ENCODE peak calls at places on chromosomes 13 and 19, in four cellular contexts. B is HepG2, C is GM12878, J is SK-N-SH. U is an unnamed sample.

GRCh38 chr19:19746286-19747213 is 13.6 kb upstream of the ZNF14 start:
- DNase-seq in B (no peak), C (no peak), J (peak), U (no peak)

GRCh38 chr13:27954406-27954851 is 14.7 kb downstream of the CDX2 start:
- DNase-seq in B (no peak), C (no peak), J (peak), U (peak)

GRCh38 chr19:33546656-33547055 is 25.1 kb upstream of the PEPD start:
- DNase-seq in B (no peak), C (no peak), J (no peak), U (no peak)

GRCh38 chr19:44476559-44477408 is 23.5 kb downstream of the ZNF180 start:
- DNase-seq in B (peak), C (no peak), J (no peak), U (no peak)

GRCh38 chr19:55801416-55801815 is 30.4 kb downstream of the NLRP11 start:
- DNase-seq in B (no peak), C (no peak), J (no peak), U (no peak)

GRCh38 chr13:109712187-109712601 is 74.2 kb downstream of the IRS2 start:
- DNase-seq in B (no peak), C (no peak), J (no peak), U (no peak)

GRCh38 chr19:4555657-4556561 is 3.6 kb downstream of the SEMA6B start:
- DNase-seq in B (no peak), C (no peak), J (peak), U (peak)

GRCh38 chr19:51501594-51502263 is at the start of gene SIGLEC12:
- DNase-seq in B (no peak), C (no peak), J (no peak), U (no peak)

GRCh38 chr13:56888455-56888854 is 252.3 kb upstream of the PRR20A start:
- DNase-seq in B (no peak), C (no peak), J (no peak), U (no peak)

GRCh38 chr13:110055089-110055488 is 251.9 kb downstream of the COL4A1 start:
- DNase-seq in B (no peak), C (no peak), J (no peak), U (no peak)

GRCh38 chr19:56403261-56403660 is 871 bp upstream of the ZNF583 start:
- DNase-seq in B (no peak), C (no peak), J (no peak), U (no peak)

GRCh38 chr19:5230730-5231555 is 109.7 kb downstream of the PTPRS start:
- DNase-seq in B (no peak), C (no peak), J (no peak), U (no peak)

GRCh38 chr19:54179921-54180452 is 7.0 kb upstream of the TMC4 start:
- DNase-seq in B (peak), C (no peak), J (peak), U (peak)

GRCh38 chr13:106373989-106374572 is 161.4 kb downstream of the EFNB2 start:
- DNase-seq in B (no peak), C (peak), J (no peak), U (no peak)

GRCh38 chr13:78657699-78658629 is 991 bp downstream of the OBI1 start:
- DNase-seq in B (peak), C (no peak), J (peak), U (peak)

GRCh38 chr13:33611016-33611805 is 206.7 kb upstream of the RFC3 start:
- DNase-seq in B (peak), C (no peak), J (no peak), U (no peak)

GRCh38 chr13:33610471-33611015 is 207.4 kb upstream of the RFC3 start:
- DNase-seq in B (peak), C (no peak), J (no peak), U (no peak)

GRCh38 chr13:33615436-33615835 is 202.5 kb upstream of the RFC3 start:
- DNase-seq in B (no peak), C (no peak), J (peak), U (no peak)

GRCh38 chr13:33616130-33616529 is 201.8 kb upstream of the RFC3 start:
- DNase-seq in B (no peak), C (no peak), J (no peak), U (no peak)

DNA sequence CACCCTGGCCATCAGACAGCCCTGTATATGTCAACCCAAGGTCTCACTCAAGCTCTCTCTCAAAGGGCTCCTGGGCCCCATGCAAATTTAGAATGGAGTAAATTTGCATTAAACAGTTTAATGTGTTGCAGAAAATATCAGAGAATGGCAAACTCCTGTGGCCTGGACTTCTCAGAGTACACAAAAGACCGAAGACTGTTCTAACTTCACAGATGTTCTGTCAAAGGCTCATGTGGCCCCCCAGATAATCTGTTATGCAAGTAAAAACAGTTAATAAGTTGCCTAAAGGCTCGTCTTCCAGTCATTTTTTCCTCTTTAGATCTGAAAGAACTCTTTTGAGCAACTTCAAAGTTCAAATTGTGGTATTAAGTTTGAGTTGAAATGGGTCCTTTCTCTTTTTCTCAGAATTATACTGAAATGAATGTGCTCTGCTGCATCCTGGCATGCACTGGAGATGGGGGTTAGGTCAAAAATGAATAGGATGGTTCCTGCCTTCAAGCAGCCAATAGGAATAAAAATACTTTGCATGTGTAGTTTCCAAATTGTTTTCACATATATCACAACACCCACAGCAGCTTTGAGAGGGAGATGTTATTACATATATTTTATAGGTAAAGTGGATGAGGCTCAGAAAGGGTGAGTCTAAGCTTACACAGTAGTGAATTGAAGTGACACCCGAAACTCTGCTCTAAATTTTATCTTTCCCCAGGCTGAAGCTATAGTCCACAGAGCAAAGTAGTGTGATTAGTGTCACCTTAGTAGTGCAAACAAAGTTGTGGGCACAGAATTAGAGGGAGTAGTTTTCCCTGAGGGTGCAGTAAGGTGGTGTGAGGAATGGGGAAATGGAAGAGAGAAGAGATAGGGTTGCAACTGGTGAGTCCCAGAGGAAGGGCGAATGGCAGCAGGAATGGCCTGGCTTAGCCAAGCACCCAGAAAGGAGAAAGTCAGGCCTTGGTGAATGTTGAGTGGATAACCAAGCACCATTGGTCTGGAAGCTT is 205.0 kb upstream of the RFC3 start:
- DNase-seq in B (peak), C (no peak), J (no peak), U (no peak)
- TF ChIP-seq PBX3 in B (no peak), C (no peak), J (no peak), U (no peak)

GRCh38 chr13:98279473-98280175 is 102.6 kb upstream of the RNF113B start:
- DNase-seq in B (no peak), C (peak), J (peak), U (no peak)
- TF ChIP-seq PBX3 in B (no peak), C (peak), J (no peak), U (no peak)

GRCh38 chr19:46076951-46077814 is 36.4 kb upstream of the IGFL4 start:
- DNase-seq in B (peak), C (no peak), J (peak), U (peak)
- TF ChIP-seq PBX3 in B (no peak), C (no peak), J (no peak), U (no peak)

DNA sequence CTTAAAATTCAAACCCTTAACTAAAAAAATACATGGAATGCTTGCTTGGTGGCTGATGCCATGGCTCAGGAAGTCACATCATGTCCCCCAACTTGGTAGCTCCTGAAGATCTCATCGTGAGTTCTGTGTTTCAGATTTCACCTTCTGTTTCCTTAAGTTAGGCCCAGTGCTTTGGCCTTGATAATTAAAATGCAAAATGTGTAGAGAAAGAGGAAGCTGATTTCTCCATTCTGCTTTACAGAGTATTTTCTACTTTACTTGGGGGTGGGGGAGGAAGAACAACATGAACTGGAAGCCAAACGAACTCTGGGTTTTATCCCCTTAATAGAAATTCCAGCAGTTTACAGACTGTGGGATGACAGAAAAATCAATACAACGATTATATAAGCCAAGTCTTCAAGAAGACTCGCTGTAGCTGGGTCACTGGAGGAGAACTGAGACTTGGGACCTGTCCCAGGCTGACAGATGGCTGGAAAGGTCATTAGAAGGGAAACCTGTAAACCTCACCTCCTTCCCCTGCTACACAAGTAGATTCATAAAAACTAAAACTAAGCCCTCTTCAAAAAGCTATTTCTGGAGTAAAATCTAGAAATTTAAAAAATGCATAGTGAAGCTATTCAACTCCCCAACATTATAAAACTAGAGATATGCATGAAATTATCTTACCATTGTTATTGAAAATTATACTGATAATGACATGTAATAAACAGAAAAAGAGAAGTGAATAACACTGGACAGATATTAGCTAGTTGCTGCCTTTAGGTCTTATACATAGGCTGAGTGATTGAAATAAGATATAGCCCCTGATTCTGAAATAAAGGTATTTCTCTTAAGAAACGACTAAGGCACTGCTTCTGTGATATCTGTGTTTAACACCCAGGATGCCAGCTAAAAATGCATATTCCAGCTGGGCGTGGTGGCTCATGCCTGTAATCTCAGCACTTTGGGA is 22.1 kb upstream of the GGACT start:
- DNase-seq in B (no peak), C (peak), J (no peak), U (no peak)
- TF ChIP-seq PBX3 in B (no peak), C (no peak), J (no peak), U (no peak)

DNA sequence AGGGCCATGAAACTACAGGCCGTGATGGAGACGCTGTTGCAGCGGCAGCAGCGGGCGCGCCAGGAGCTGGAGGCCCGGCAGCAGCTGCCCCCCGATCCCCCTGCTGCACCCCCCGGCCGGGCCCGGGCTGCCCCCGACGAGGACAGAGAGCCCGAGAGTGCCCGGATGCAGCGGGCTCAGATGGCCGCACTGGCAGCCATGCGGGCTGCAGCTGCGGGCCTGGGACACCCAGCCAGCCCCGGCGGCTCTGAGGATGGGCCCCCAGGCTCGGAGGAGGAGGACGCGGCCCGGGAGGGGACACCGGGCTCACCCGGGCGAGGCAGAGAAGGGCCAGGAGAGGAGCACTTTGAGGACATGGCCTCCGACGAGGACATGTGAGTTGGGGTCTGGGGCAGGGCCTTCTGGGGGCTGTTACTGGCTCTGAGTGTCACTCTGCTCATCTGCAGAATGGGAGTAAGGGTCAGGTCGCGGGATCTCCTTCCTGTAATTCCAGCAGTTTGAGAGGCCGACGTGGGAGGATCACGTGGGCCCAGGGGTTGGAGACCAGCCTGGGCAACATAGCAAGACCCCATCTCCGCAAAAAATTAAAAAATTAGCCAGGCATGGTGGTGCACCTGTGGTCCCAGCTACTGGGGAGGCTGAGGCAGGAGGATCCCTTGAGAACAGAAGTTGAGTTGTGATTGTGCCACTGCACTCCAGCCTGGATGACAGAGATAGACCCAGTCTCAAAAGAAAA is 3.9 kb downstream of the ARID3A start:
- DNase-seq in B (no peak), C (no peak), J (no peak), U (no peak)
- TF ChIP-seq PBX3 in B (no peak), C (no peak), J (no peak), U (no peak)